ENCODE peak calls at places on chromosomes 5 and 9, in seven cellular contexts. One of them, this sample, is unnamed.

GRCh38 chr5:178320281-178320855 is 87.8 kb upstream of the PHYKPL start:
- DNase-seq in body of pancreas: no peak
- DNase-seq in NCI-H2081 treated with DMSO at 0.1 percent for 48 hours: no peak
- DNase-seq in GM12891: no peak
- DNase-seq in aorta: peak
- DNase-seq in HuH-7.5: no peak
- DNase-seq in activated CD4-positive, CD25-positive, alpha-beta regulatory T cell treated with anti-CD3 and anti-CD28 coated beads, Interleukin-2, amount 50 U/mL, for 72 hours: no peak
- DNase-seq in this sample: no peak

GRCh38 chr5:171891150-171891549 is 105.5 kb downstream of the SMIM23 start:
- DNase-seq in body of pancreas: no peak
- DNase-seq in NCI-H2081 treated with DMSO at 0.1 percent for 48 hours: no peak
- DNase-seq in GM12891: no peak
- DNase-seq in aorta: no peak
- DNase-seq in HuH-7.5: no peak
- DNase-seq in activated CD4-positive, CD25-positive, alpha-beta regulatory T cell treated with anti-CD3 and anti-CD28 coated beads, Interleukin-2, amount 50 U/mL, for 72 hours: no peak
- DNase-seq in this sample: no peak

GRCh38 chr9:112945620-112946208 is 55.0 kb upstream of the SLC46A2 start:
- DNase-seq in body of pancreas: no peak
- DNase-seq in NCI-H2081 treated with DMSO at 0.1 percent for 48 hours: no peak
- DNase-seq in GM12891: no peak
- DNase-seq in aorta: peak
- DNase-seq in HuH-7.5: no peak
- DNase-seq in activated CD4-positive, CD25-positive, alpha-beta regulatory T cell treated with anti-CD3 and anti-CD28 coated beads, Interleukin-2, amount 50 U/mL, for 72 hours: no peak
- DNase-seq in this sample: no peak

GRCh38 chr9:20557890-20558608 is 64.2 kb downstream of the MLLT3 start:
- DNase-seq in body of pancreas: no peak
- DNase-seq in NCI-H2081 treated with DMSO at 0.1 percent for 48 hours: no peak
- DNase-seq in GM12891: no peak
- DNase-seq in aorta: no peak
- DNase-seq in HuH-7.5: no peak
- DNase-seq in activated CD4-positive, CD25-positive, alpha-beta regulatory T cell treated with anti-CD3 and anti-CD28 coated beads, Interleukin-2, amount 50 U/mL, for 72 hours: no peak
- DNase-seq in this sample: no peak

GRCh38 chr5:139828207-139828895 is 32.7 kb downstream of the PSD2 start:
- DNase-seq in body of pancreas: no peak
- DNase-seq in NCI-H2081 treated with DMSO at 0.1 percent for 48 hours: no peak
- DNase-seq in GM12891: no peak
- DNase-seq in aorta: no peak
- DNase-seq in HuH-7.5: no peak
- DNase-seq in activated CD4-positive, CD25-positive, alpha-beta regulatory T cell treated with anti-CD3 and anti-CD28 coated beads, Interleukin-2, amount 50 U/mL, for 72 hours: no peak
- DNase-seq in this sample: no peak

GRCh38 chr5:73615085-73615484 is 10.9 kb upstream of the ARHGEF28 start:
- DNase-seq in body of pancreas: no peak
- DNase-seq in NCI-H2081 treated with DMSO at 0.1 percent for 48 hours: no peak
- DNase-seq in GM12891: no peak
- DNase-seq in aorta: no peak
- DNase-seq in HuH-7.5: no peak
- DNase-seq in activated CD4-positive, CD25-positive, alpha-beta regulatory T cell treated with anti-CD3 and anti-CD28 coated beads, Interleukin-2, amount 50 U/mL, for 72 hours: no peak
- DNase-seq in this sample: no peak

GRCh38 chr9:99134893-99135341 is 30.0 kb downstream of the TGFBR1 start:
- DNase-seq in body of pancreas: no peak
- DNase-seq in NCI-H2081 treated with DMSO at 0.1 percent for 48 hours: no peak
- DNase-seq in GM12891: no peak
- DNase-seq in aorta: no peak
- DNase-seq in HuH-7.5: no peak
- DNase-seq in activated CD4-positive, CD25-positive, alpha-beta regulatory T cell treated with anti-CD3 and anti-CD28 coated beads, Interleukin-2, amount 50 U/mL, for 72 hours: no peak
- DNase-seq in this sample: no peak

GRCh38 chr9:95055851-95056551 is 261.5 kb downstream of the FANCC start:
- DNase-seq in body of pancreas: no peak
- DNase-seq in NCI-H2081 treated with DMSO at 0.1 percent for 48 hours: peak
- DNase-seq in GM12891: no peak
- DNase-seq in aorta: no peak
- DNase-seq in HuH-7.5: no peak
- DNase-seq in activated CD4-positive, CD25-positive, alpha-beta regulatory T cell treated with anti-CD3 and anti-CD28 coated beads, Interleukin-2, amount 50 U/mL, for 72 hours: no peak
- DNase-seq in this sample: no peak

GRCh38 chr5:74624931-74625505 is 15.5 kb downstream of the ENC1 start:
- DNase-seq in body of pancreas: no peak
- DNase-seq in NCI-H2081 treated with DMSO at 0.1 percent for 48 hours: no peak
- DNase-seq in GM12891: no peak
- DNase-seq in aorta: no peak
- DNase-seq in HuH-7.5: no peak
- DNase-seq in activated CD4-positive, CD25-positive, alpha-beta regulatory T cell treated with anti-CD3 and anti-CD28 coated beads, Interleukin-2, amount 50 U/mL, for 72 hours: no peak
- DNase-seq in this sample: no peak

GRCh38 chr5:172150514-172151425 is 37.3 kb downstream of the STK10 start:
- DNase-seq in body of pancreas: peak
- DNase-seq in NCI-H2081 treated with DMSO at 0.1 percent for 48 hours: no peak
- DNase-seq in GM12891: peak
- DNase-seq in aorta: peak
- DNase-seq in HuH-7.5: no peak
- DNase-seq in activated CD4-positive, CD25-positive, alpha-beta regulatory T cell treated with anti-CD3 and anti-CD28 coated beads, Interleukin-2, amount 50 U/mL, for 72 hours: peak
- DNase-seq in this sample: no peak

GRCh38 chr9:13993482-13994267 is 320.3 kb downstream of the NFIB start:
- DNase-seq in body of pancreas: no peak
- DNase-seq in NCI-H2081 treated with DMSO at 0.1 percent for 48 hours: no peak
- DNase-seq in GM12891: no peak
- DNase-seq in aorta: no peak
- DNase-seq in HuH-7.5: no peak
- DNase-seq in activated CD4-positive, CD25-positive, alpha-beta regulatory T cell treated with anti-CD3 and anti-CD28 coated beads, Interleukin-2, amount 50 U/mL, for 72 hours: no peak
- DNase-seq in this sample: no peak

GRCh38 chr5:74864823-74865222 is 1.4 kb downstream of the FAM169A start:
- DNase-seq in body of pancreas: no peak
- DNase-seq in NCI-H2081 treated with DMSO at 0.1 percent for 48 hours: no peak
- DNase-seq in GM12891: no peak
- DNase-seq in aorta: no peak
- DNase-seq in HuH-7.5: peak
- DNase-seq in activated CD4-positive, CD25-positive, alpha-beta regulatory T cell treated with anti-CD3 and anti-CD28 coated beads, Interleukin-2, amount 50 U/mL, for 72 hours: no peak
- DNase-seq in this sample: no peak

GRCh38 chr9:20405086-20405485 is 217.2 kb downstream of the MLLT3 start:
- DNase-seq in body of pancreas: no peak
- DNase-seq in NCI-H2081 treated with DMSO at 0.1 percent for 48 hours: no peak
- DNase-seq in GM12891: no peak
- DNase-seq in aorta: no peak
- DNase-seq in HuH-7.5: no peak
- DNase-seq in activated CD4-positive, CD25-positive, alpha-beta regulatory T cell treated with anti-CD3 and anti-CD28 coated beads, Interleukin-2, amount 50 U/mL, for 72 hours: no peak
- DNase-seq in this sample: no peak

GRCh38 chr9:90539266-90539665 is 103.4 kb downstream of the DIRAS2 start:
- DNase-seq in body of pancreas: no peak
- DNase-seq in NCI-H2081 treated with DMSO at 0.1 percent for 48 hours: no peak
- DNase-seq in GM12891: no peak
- DNase-seq in aorta: no peak
- DNase-seq in HuH-7.5: no peak
- DNase-seq in activated CD4-positive, CD25-positive, alpha-beta regulatory T cell treated with anti-CD3 and anti-CD28 coated beads, Interleukin-2, amount 50 U/mL, for 72 hours: no peak
- DNase-seq in this sample: no peak

GRCh38 chr9:91580136-91580535 is 156.5 kb upstream of the NFIL3 start:
- DNase-seq in body of pancreas: no peak
- DNase-seq in NCI-H2081 treated with DMSO at 0.1 percent for 48 hours: no peak
- DNase-seq in GM12891: no peak
- DNase-seq in aorta: no peak
- DNase-seq in HuH-7.5: no peak
- DNase-seq in activated CD4-positive, CD25-positive, alpha-beta regulatory T cell treated with anti-CD3 and anti-CD28 coated beads, Interleukin-2, amount 50 U/mL, for 72 hours: no peak
- DNase-seq in this sample: no peak

GRCh38 chr9:83526221-83526620 is 12.0 kb downstream of the FRMD3 start:
- DNase-seq in body of pancreas: no peak
- DNase-seq in NCI-H2081 treated with DMSO at 0.1 percent for 48 hours: no peak
- DNase-seq in GM12891: no peak
- DNase-seq in aorta: no peak
- DNase-seq in HuH-7.5: no peak
- DNase-seq in activated CD4-positive, CD25-positive, alpha-beta regulatory T cell treated with anti-CD3 and anti-CD28 coated beads, Interleukin-2, amount 50 U/mL, for 72 hours: no peak
- DNase-seq in this sample: no peak

GRCh38 chr5:179801304-179802206 is 5.1 kb downstream of the MGAT4B start:
- DNase-seq in body of pancreas: peak
- DNase-seq in NCI-H2081 treated with DMSO at 0.1 percent for 48 hours: no peak
- DNase-seq in GM12891: peak
- DNase-seq in aorta: peak
- DNase-seq in HuH-7.5: peak
- DNase-seq in activated CD4-positive, CD25-positive, alpha-beta regulatory T cell treated with anti-CD3 and anti-CD28 coated beads, Interleukin-2, amount 50 U/mL, for 72 hours: peak
- DNase-seq in this sample: peak

GRCh38 chr9:127136880-127137639 is 14.6 kb upstream of the ANGPTL2 start:
- DNase-seq in body of pancreas: no peak
- DNase-seq in NCI-H2081 treated with DMSO at 0.1 percent for 48 hours: no peak
- DNase-seq in GM12891: no peak
- DNase-seq in aorta: no peak
- DNase-seq in HuH-7.5: no peak
- DNase-seq in activated CD4-positive, CD25-positive, alpha-beta regulatory T cell treated with anti-CD3 and anti-CD28 coated beads, Interleukin-2, amount 50 U/mL, for 72 hours: no peak
- DNase-seq in this sample: no peak

GRCh38 chr9:91131433-91131839 is 230.3 kb downstream of the AUH start:
- DNase-seq in body of pancreas: peak
- DNase-seq in NCI-H2081 treated with DMSO at 0.1 percent for 48 hours: no peak
- DNase-seq in GM12891: no peak
- DNase-seq in aorta: no peak
- DNase-seq in HuH-7.5: no peak
- DNase-seq in activated CD4-positive, CD25-positive, alpha-beta regulatory T cell treated with anti-CD3 and anti-CD28 coated beads, Interleukin-2, amount 50 U/mL, for 72 hours: peak
- DNase-seq in this sample: no peak

GRCh38 chr5:180343846-180344327 is 9.2 kb downstream of the GFPT2 start:
- DNase-seq in body of pancreas: peak
- DNase-seq in NCI-H2081 treated with DMSO at 0.1 percent for 48 hours: no peak
- DNase-seq in GM12891: no peak
- DNase-seq in aorta: peak
- DNase-seq in HuH-7.5: no peak
- DNase-seq in activated CD4-positive, CD25-positive, alpha-beta regulatory T cell treated with anti-CD3 and anti-CD28 coated beads, Interleukin-2, amount 50 U/mL, for 72 hours: no peak
- DNase-seq in this sample: no peak

GRCh38 chr9:85994191-85994590 is 53.2 kb downstream of the NAA35 start:
- DNase-seq in body of pancreas: no peak
- DNase-seq in NCI-H2081 treated with DMSO at 0.1 percent for 48 hours: no peak
- DNase-seq in GM12891: no peak
- DNase-seq in aorta: no peak
- DNase-seq in HuH-7.5: no peak
- DNase-seq in activated CD4-positive, CD25-positive, alpha-beta regulatory T cell treated with anti-CD3 and anti-CD28 coated beads, Interleukin-2, amount 50 U/mL, for 72 hours: no peak
- DNase-seq in this sample: no peak

GRCh38 chr5:73640861-73641320 is 14.9 kb downstream of the ARHGEF28 start:
- DNase-seq in body of pancreas: no peak
- DNase-seq in NCI-H2081 treated with DMSO at 0.1 percent for 48 hours: no peak
- DNase-seq in GM12891: no peak
- DNase-seq in aorta: no peak
- DNase-seq in HuH-7.5: no peak
- DNase-seq in activated CD4-positive, CD25-positive, alpha-beta regulatory T cell treated with anti-CD3 and anti-CD28 coated beads, Interleukin-2, amount 50 U/mL, for 72 hours: no peak
- DNase-seq in this sample: no peak

GRCh38 chr9:81605154-81605670 is 84.1 kb downstream of the TLE1 start:
- DNase-seq in body of pancreas: no peak
- DNase-seq in NCI-H2081 treated with DMSO at 0.1 percent for 48 hours: no peak
- DNase-seq in GM12891: no peak
- DNase-seq in aorta: no peak
- DNase-seq in HuH-7.5: no peak
- DNase-seq in activated CD4-positive, CD25-positive, alpha-beta regulatory T cell treated with anti-CD3 and anti-CD28 coated beads, Interleukin-2, amount 50 U/mL, for 72 hours: no peak
- DNase-seq in this sample: no peak

GRCh38 chr9:136942112-136942880 is 2.2 kb downstream of the FBXW5 start:
- DNase-seq in body of pancreas: no peak
- DNase-seq in NCI-H2081 treated with DMSO at 0.1 percent for 48 hours: no peak
- DNase-seq in GM12891: no peak
- DNase-seq in aorta: peak
- DNase-seq in HuH-7.5: no peak
- DNase-seq in activated CD4-positive, CD25-positive, alpha-beta regulatory T cell treated with anti-CD3 and anti-CD28 coated beads, Interleukin-2, amount 50 U/mL, for 72 hours: no peak
- DNase-seq in this sample: no peak

GRCh38 chr5:98259595-98259994 is 513.9 kb upstream of the RGMB start:
- DNase-seq in body of pancreas: no peak
- DNase-seq in NCI-H2081 treated with DMSO at 0.1 percent for 48 hours: no peak
- DNase-seq in GM12891: no peak
- DNase-seq in aorta: no peak
- DNase-seq in HuH-7.5: no peak
- DNase-seq in activated CD4-positive, CD25-positive, alpha-beta regulatory T cell treated with anti-CD3 and anti-CD28 coated beads, Interleukin-2, amount 50 U/mL, for 72 hours: no peak
- DNase-seq in this sample: no peak

GRCh38 chr5:52017567-52017966 is 634.3 kb downstream of the ISL1 start:
- DNase-seq in body of pancreas: no peak
- DNase-seq in NCI-H2081 treated with DMSO at 0.1 percent for 48 hours: no peak
- DNase-seq in GM12891: no peak
- DNase-seq in aorta: no peak
- DNase-seq in HuH-7.5: no peak
- DNase-seq in activated CD4-positive, CD25-positive, alpha-beta regulatory T cell treated with anti-CD3 and anti-CD28 coated beads, Interleukin-2, amount 50 U/mL, for 72 hours: no peak
- DNase-seq in this sample: no peak

GRCh38 chr9:106613250-106613737 is 249.7 kb upstream of the ZNF462 start:
- DNase-seq in body of pancreas: peak
- DNase-seq in NCI-H2081 treated with DMSO at 0.1 percent for 48 hours: no peak
- DNase-seq in GM12891: no peak
- DNase-seq in aorta: no peak
- DNase-seq in HuH-7.5: no peak
- DNase-seq in activated CD4-positive, CD25-positive, alpha-beta regulatory T cell treated with anti-CD3 and anti-CD28 coated beads, Interleukin-2, amount 50 U/mL, for 72 hours: no peak
- DNase-seq in this sample: no peak

GRCh38 chr9:125743687-125744428 is 3.3 kb upstream of the PBX3 start:
- DNase-seq in body of pancreas: no peak
- DNase-seq in NCI-H2081 treated with DMSO at 0.1 percent for 48 hours: no peak
- DNase-seq in GM12891: no peak
- DNase-seq in aorta: no peak
- DNase-seq in HuH-7.5: no peak
- DNase-seq in activated CD4-positive, CD25-positive, alpha-beta regulatory T cell treated with anti-CD3 and anti-CD28 coated beads, Interleukin-2, amount 50 U/mL, for 72 hours: no peak
- DNase-seq in this sample: no peak

GRCh38 chr9:38227061-38227540 is 158.1 kb upstream of the SHB start:
- DNase-seq in body of pancreas: peak
- DNase-seq in NCI-H2081 treated with DMSO at 0.1 percent for 48 hours: no peak
- DNase-seq in GM12891: peak
- DNase-seq in aorta: no peak
- DNase-seq in HuH-7.5: peak
- DNase-seq in activated CD4-positive, CD25-positive, alpha-beta regulatory T cell treated with anti-CD3 and anti-CD28 coated beads, Interleukin-2, amount 50 U/mL, for 72 hours: peak
- DNase-seq in this sample: no peak

GRCh38 chr9:7320139-7320538 is 479.4 kb downstream of the DMAC1 start:
- DNase-seq in body of pancreas: no peak
- DNase-seq in NCI-H2081 treated with DMSO at 0.1 percent for 48 hours: no peak
- DNase-seq in GM12891: no peak
- DNase-seq in aorta: no peak
- DNase-seq in HuH-7.5: no peak
- DNase-seq in activated CD4-positive, CD25-positive, alpha-beta regulatory T cell treated with anti-CD3 and anti-CD28 coated beads, Interleukin-2, amount 50 U/mL, for 72 hours: no peak
- DNase-seq in this sample: no peak

GRCh38 chr5:41094871-41095270 is 23.7 kb upstream of the MROH2B start:
- DNase-seq in body of pancreas: no peak
- DNase-seq in NCI-H2081 treated with DMSO at 0.1 percent for 48 hours: no peak
- DNase-seq in GM12891: no peak
- DNase-seq in aorta: no peak
- DNase-seq in HuH-7.5: peak
- DNase-seq in activated CD4-positive, CD25-positive, alpha-beta regulatory T cell treated with anti-CD3 and anti-CD28 coated beads, Interleukin-2, amount 50 U/mL, for 72 hours: no peak
- DNase-seq in this sample: no peak

GRCh38 chr5:131171276-131171815 is 602 bp downstream of the LYRM7 start:
- DNase-seq in body of pancreas: peak
- DNase-seq in NCI-H2081 treated with DMSO at 0.1 percent for 48 hours: no peak
- DNase-seq in GM12891: no peak
- DNase-seq in aorta: no peak
- DNase-seq in HuH-7.5: no peak
- DNase-seq in activated CD4-positive, CD25-positive, alpha-beta regulatory T cell treated with anti-CD3 and anti-CD28 coated beads, Interleukin-2, amount 50 U/mL, for 72 hours: no peak
- DNase-seq in this sample: no peak

GRCh38 chr9:116151966-116152381 is 1.6 kb upstream of the PAPPA start:
- DNase-seq in body of pancreas: no peak
- DNase-seq in NCI-H2081 treated with DMSO at 0.1 percent for 48 hours: no peak
- DNase-seq in GM12891: no peak
- DNase-seq in aorta: no peak
- DNase-seq in HuH-7.5: no peak
- DNase-seq in activated CD4-positive, CD25-positive, alpha-beta regulatory T cell treated with anti-CD3 and anti-CD28 coated beads, Interleukin-2, amount 50 U/mL, for 72 hours: no peak
- DNase-seq in this sample: no peak

GRCh38 chr9:82101475-82101874 is 112.9 kb downstream of the SPATA31D1 start:
- DNase-seq in body of pancreas: no peak
- DNase-seq in NCI-H2081 treated with DMSO at 0.1 percent for 48 hours: no peak
- DNase-seq in GM12891: no peak
- DNase-seq in aorta: no peak
- DNase-seq in HuH-7.5: no peak
- DNase-seq in activated CD4-positive, CD25-positive, alpha-beta regulatory T cell treated with anti-CD3 and anti-CD28 coated beads, Interleukin-2, amount 50 U/mL, for 72 hours: no peak
- DNase-seq in this sample: no peak

GRCh38 chr9:127637322-127637847 is 25.3 kb downstream of the STXBP1 start:
- DNase-seq in body of pancreas: peak
- DNase-seq in NCI-H2081 treated with DMSO at 0.1 percent for 48 hours: no peak
- DNase-seq in GM12891: no peak
- DNase-seq in aorta: no peak
- DNase-seq in HuH-7.5: peak
- DNase-seq in activated CD4-positive, CD25-positive, alpha-beta regulatory T cell treated with anti-CD3 and anti-CD28 coated beads, Interleukin-2, amount 50 U/mL, for 72 hours: no peak
- DNase-seq in this sample: no peak

GRCh38 chr9:37104183-37104889 is 16.0 kb upstream of the ZCCHC7 start:
- DNase-seq in body of pancreas: no peak
- DNase-seq in NCI-H2081 treated with DMSO at 0.1 percent for 48 hours: no peak
- DNase-seq in GM12891: no peak
- DNase-seq in aorta: no peak
- DNase-seq in HuH-7.5: no peak
- DNase-seq in activated CD4-positive, CD25-positive, alpha-beta regulatory T cell treated with anti-CD3 and anti-CD28 coated beads, Interleukin-2, amount 50 U/mL, for 72 hours: no peak
- DNase-seq in this sample: no peak

GRCh38 chr5:1488882-1489680 is 34.7 kb downstream of the LPCAT1 start:
- DNase-seq in body of pancreas: peak
- DNase-seq in NCI-H2081 treated with DMSO at 0.1 percent for 48 hours: no peak
- DNase-seq in GM12891: peak
- DNase-seq in aorta: no peak
- DNase-seq in HuH-7.5: no peak
- DNase-seq in activated CD4-positive, CD25-positive, alpha-beta regulatory T cell treated with anti-CD3 and anti-CD28 coated beads, Interleukin-2, amount 50 U/mL, for 72 hours: no peak
- DNase-seq in this sample: peak

GRCh38 chr5:149583394-149583793 is 2.1 kb downstream of the ARHGEF37 start:
- DNase-seq in body of pancreas: peak
- DNase-seq in NCI-H2081 treated with DMSO at 0.1 percent for 48 hours: no peak
- DNase-seq in GM12891: no peak
- DNase-seq in aorta: no peak
- DNase-seq in HuH-7.5: no peak
- DNase-seq in activated CD4-positive, CD25-positive, alpha-beta regulatory T cell treated with anti-CD3 and anti-CD28 coated beads, Interleukin-2, amount 50 U/mL, for 72 hours: no peak
- DNase-seq in this sample: no peak